ENCODE peak calls at places on chromosomes 7 and 10, in seven cellular contexts. Q is IMR-90, S is astrocyte of the spinal cord, J is kidney epithelial cell, W is BE2C, P is sigmoid colon, R is GM12865. L is an unnamed sample.
A peak's percentile ranks its signal among the peaks of the same experiment; 100 is the strongest.

GRCh38 chr10:6621536-6621935 is 41.5 kb upstream of the PRKCQ start:
- DNase-seq in Q (peak; percentile 12), R (no peak), J (no peak), P (no peak), S (no peak), W (no peak), L (peak; percentile 47)

GRCh38 chr10:22042557-22043326 is 39.2 kb upstream of the DNAJC1 start:
- DNase-seq in J (no peak), Q (no peak), R (no peak), S (peak; percentile 4), W (no peak), P (no peak), L (no peak)

GRCh38 chr7:92586403-92586802 is 3.8 kb downstream of the FAM133B start:
- DNase-seq in W (no peak), R (no peak), J (no peak), S (no peak), P (no peak), Q (peak; percentile 72), L (peak; percentile 52)

GRCh38 chr7:74506329-74506724 is 52.6 kb downstream of the GTF2IRD1 start:
- DNase-seq in Q (no peak), R (no peak), J (no peak), W (no peak), P (no peak), S (no peak), L (no peak)

GRCh38 chr10:50622497-50623298 is 1.1 kb downstream of the SGMS1 start:
- DNase-seq in W (peak; percentile 42), R (no peak), S (peak; percentile 52), Q (peak; percentile 50), J (no peak), P (peak; percentile 81), L (peak; percentile 47)

GRCh38 chr7:39609462-39610149 is 13.8 kb upstream of the RALA start:
- DNase-seq in R (peak; percentile 16), P (no peak), J (no peak), W (peak; percentile 55), S (no peak), Q (no peak), L (no peak)

GRCh38 chr7:27129729-27130539 is 623 bp downstream of the HOXA4 start:
- DNase-seq in J (no peak), S (no peak), P (peak; percentile 68), Q (no peak), W (no peak), R (no peak), L (no peak)

GRCh38 chr10:128152741-128153583 is 26.7 kb upstream of the MKI67 start:
- DNase-seq in S (no peak), P (no peak), J (no peak), W (peak; percentile 66), R (no peak), Q (no peak), L (no peak)

GRCh38 chr7:2175514-2175913 is 57.2 kb downstream of the MAD1L1 start:
- DNase-seq in S (peak; percentile 96), W (no peak), Q (peak; percentile 97), P (no peak), R (no peak), J (peak; percentile 85), L (peak; percentile 99)

GRCh38 chr7:31934551-31934950 is 135.7 kb downstream of the PDE1C start:
- DNase-seq in R (no peak), S (no peak), P (no peak), W (no peak), J (no peak), Q (no peak), L (no peak)

GRCh38 chr7:64888561-64888900 is 14.5 kb upstream of the ZNF273 start:
- DNase-seq in J (no peak), R (no peak), S (no peak), Q (no peak), P (no peak), W (no peak), L (no peak)

GRCh38 chr10:100019824-100020160 is 10.0 kb upstream of the DNMBP start:
- DNase-seq in J (no peak), Q (no peak), R (no peak), P (no peak), W (no peak), S (no peak), L (no peak)

GRCh38 chr7:64890761-64891666 is 12.1 kb upstream of the ZNF273 start:
- DNase-seq in P (no peak), Q (no peak), R (no peak), W (no peak), J (no peak), S (no peak), L (no peak)

GRCh38 chr7:130426541-130426940 is 14.3 kb downstream of the CEP41 start:
- DNase-seq in P (no peak), J (no peak), Q (no peak), R (no peak), W (no peak), S (no peak), L (no peak)

GRCh38 chr10:28125701-28126100 is 126.8 kb upstream of the ODAD2 start:
- DNase-seq in W (no peak), Q (peak; percentile 69), R (no peak), J (no peak), P (no peak), S (peak; percentile 80), L (peak; percentile 57)

GRCh38 chr7:159271795-159272194 is 127.1 kb upstream of the VIPR2 start:
- DNase-seq in Q (no peak), P (no peak), S (no peak), R (no peak), W (no peak), J (no peak), L (no peak)
- H3K4me3 ChIP-seq in Q (no peak overlapping the region), P (no peak overlapping the region), S (no peak overlapping the region), R (no peak overlapping the region), W (no peak overlapping the region), J (no peak overlapping the region), L (no peak overlapping the region)

GRCh38 chr7:100600222-100601038 is 1.7 kb upstream of the PCOLCE start:
- DNase-seq in Q (no peak), W (no peak), P (no peak), J (no peak), S (no peak), R (no peak), L (no peak)
- TF ChIP-seq CTCF in Q (no peak), W (no peak), P (no peak), J (no peak), S (no peak), R (peak; percentile 30), L (no peak)

GRCh38 chr10:120556164-120556532 is 99.1 kb downstream of the PLPP4 start:
- DNase-seq in R (no peak), J (no peak), Q (no peak), W (no peak), P (no peak), S (peak; percentile 56), L (no peak)
- H3K4me3 ChIP-seq in R (no peak overlapping the region), J (no peak overlapping the region), Q (no peak overlapping the region), W (no peak overlapping the region), P (no peak overlapping the region), S (no peak overlapping the region), L (no peak overlapping the region)

GRCh38 chr10:80660266-80660665 is 122.6 kb downstream of the SH2D4B start:
- DNase-seq in R (no peak), Q (no peak), W (no peak), S (no peak), J (no peak), P (no peak), L (no peak)

GRCh38 chr10:80660736-80661135 is 123.0 kb downstream of the SH2D4B start:
- DNase-seq in W (no peak), R (no peak), P (no peak), J (no peak), S (no peak), Q (no peak), L (no peak)

GRCh38 chr10:80662429-80663211 is 124.9 kb downstream of the SH2D4B start:
- DNase-seq in J (peak; percentile 41), Q (peak; percentile 71), W (peak; percentile 69), R (peak; percentile 68), S (peak; percentile 81), P (peak; percentile 89), L (peak; percentile 70)

GRCh38 chr10:80661526-80661925 is 123.8 kb downstream of the SH2D4B start:
- DNase-seq in P (no peak), S (no peak), Q (no peak), R (no peak), J (no peak), W (no peak), L (no peak)

GRCh38 chr10:80664071-80664680 is 126.5 kb downstream of the SH2D4B start:
- DNase-seq in S (peak; percentile 52), P (peak; percentile 69), W (peak; percentile 76), R (peak; percentile 66), Q (peak; percentile 33), J (peak; percentile 16), L (peak; percentile 51)
- TF ChIP-seq CTCF in S (peak; percentile 85), P (peak; percentile 72), W (peak; percentile 89), R (peak; percentile 96), Q (peak; percentile 64), J (peak; percentile 92), L (peak; percentile 82)

L was measured in fibroblast of mammary gland.